ENCODE peak calls at places on chromosome 9, in seven cellular contexts. W is MM.1S, E is GM23248, I is HCT116, A is neural progenitor cell, O is SK-N-SH, G is PC-3. U is an unnamed sample.

GRCh38 chr9:4548796-4549725 is 58.8 kb downstream of the SLC1A1 start:
- DNase-seq in A (peak; percentile 76), I (no peak), O (peak; percentile 16), W (no peak), E (peak; percentile 39), G (peak; percentile 45), U (peak; percentile 6)

GRCh38 chr9:111731916-111732315 is 62.8 kb downstream of the SHOC1 start:
- DNase-seq in W (no peak), E (peak; percentile 47), O (no peak), I (no peak), G (peak; percentile 45), A (no peak), U (no peak)

GRCh38 chr9:93246111-93246510 is 62.2 kb downstream of the WNK2 start:
- DNase-seq in G (no peak), O (no peak), I (no peak), A (no peak), E (no peak), W (no peak), U (no peak)

GRCh38 chr9:13269589-13270452 is 9.7 kb downstream of the MPDZ start:
- DNase-seq in O (no peak), I (no peak), W (no peak), G (no peak), A (no peak), E (no peak), U (no peak)

GRCh38 chr9:104386425-104387069 is 117.5 kb upstream of the OR13F1 start:
- DNase-seq in E (peak; percentile 65), I (peak; percentile 22), O (peak; percentile 41), A (peak; percentile 54), G (peak; percentile 43), W (peak; percentile 24), U (peak; percentile 30)

GRCh38 chr9:34987160-34988040 is 2.1 kb upstream of the DNAJB5 start:
- DNase-seq in W (no peak), O (no peak), I (no peak), A (no peak), G (no peak), E (peak; percentile 61), U (no peak)

GRCh38 chr9:106928350-106928749 is 65.4 kb downstream of the ZNF462 start:
- DNase-seq in I (no peak), W (no peak), O (no peak), E (no peak), G (no peak), A (no peak), U (no peak)

GRCh38 chr9:75667155-75667554 is 223.3 kb upstream of the PCSK5 start:
- DNase-seq in G (no peak), A (no peak), I (no peak), O (no peak), W (no peak), E (no peak), U (no peak)

GRCh38 chr9:25678147-25678666 is at the start of gene TUSC1:
- DNase-seq in I (no peak), W (peak; percentile 52), G (peak; percentile 72), O (peak; percentile 92), A (peak; percentile 69), E (peak; percentile 94), U (no peak)

GRCh38 chr9:16105576-16105975 is 552.7 kb downstream of the CCDC171 start:
- DNase-seq in E (no peak), G (no peak), O (no peak), W (no peak), I (no peak), A (no peak), U (no peak)

GRCh38 chr9:119349548-119349947 is 19.7 kb downstream of the BRINP1 start:
- DNase-seq in A (peak; percentile 75), E (no peak), O (no peak), G (no peak), I (no peak), W (no peak), U (no peak)

GRCh38 chr9:81716409-81716808 is 27.1 kb upstream of the TLE1 start:
- DNase-seq in A (no peak), W (no peak), I (no peak), O (no peak), E (peak; percentile 32), G (peak; percentile 49), U (no peak)

GRCh38 chr9:85212887-85213286 is 528.9 kb downstream of the AGTPBP1 start:
- DNase-seq in A (no peak), I (peak; percentile 80), W (no peak), O (no peak), E (peak; percentile 87), G (no peak), U (no peak)

GRCh38 chr9:114070188-114071103 is 7.7 kb downstream of the AMBP start:
- DNase-seq in I (no peak), O (no peak), W (no peak), A (no peak), G (no peak), E (no peak), U (no peak)

GRCh38 chr9:131029574-131029952 is 20.6 kb downstream of the LAMC3 start:
- DNase-seq in G (no peak), O (no peak), E (no peak), I (no peak), W (no peak), A (no peak), U (no peak)

GRCh38 chr9:78858266-78858665 is 561.3 kb downstream of the PSAT1 start:
- DNase-seq in I (no peak), A (no peak), O (peak; percentile 6), E (no peak), G (no peak), W (no peak), U (no peak)

GRCh38 chr9:77876091-77876490 is 155.5 kb downstream of the GNAQ start:
- DNase-seq in G (no peak), O (peak; percentile 43), E (peak; percentile 32), I (no peak), A (peak; percentile 11), W (no peak), U (no peak)

GRCh38 chr9:88046542-88046941 is 72.2 kb upstream of the CDK20 start:
- DNase-seq in W (no peak), I (no peak), A (no peak), G (no peak), O (no peak), E (no peak), U (no peak)

GRCh38 chr9:130998596-130999264 is 10.2 kb upstream of the LAMC3 start:
- DNase-seq in G (no peak), O (peak; percentile 40), E (peak; percentile 30), W (no peak), A (no peak), I (no peak), U (no peak)

GRCh38 chr9:80811003-80811402 is 878.3 kb downstream of the TLE1 start:
- DNase-seq in W (no peak), I (no peak), E (no peak), O (no peak), A (no peak), G (peak; percentile 33), U (no peak)

GRCh38 chr9:38413283-38413682 is 11.0 kb downstream of the IGFBPL1 start:
- DNase-seq in O (no peak), G (no peak), W (no peak), E (no peak), A (no peak), I (no peak), U (no peak)

GRCh38 chr9:129401623-129402340 is 219.1 kb downstream of the C9orf50 start:
- DNase-seq in G (no peak), A (no peak), O (no peak), E (no peak), I (no peak), W (no peak), U (no peak)

GRCh38 chr9:101463397-101463796 is 27.8 kb upstream of the ALDOB start:
- DNase-seq in G (peak; percentile 4), A (no peak), I (no peak), O (no peak), W (no peak), E (peak; percentile 66), U (no peak)

GRCh38 chr9:101350285-101350684 is 34.5 kb downstream of the BAAT start:
- DNase-seq in W (no peak), O (no peak), I (no peak), E (no peak), A (no peak), G (no peak), U (no peak)

GRCh38 chr9:100575765-100576368 is 2.0 kb upstream of the CAVIN4 start:
- DNase-seq in E (peak; percentile 81), A (no peak), W (no peak), O (no peak), G (peak; percentile 68), I (no peak), U (no peak)

DNA sequence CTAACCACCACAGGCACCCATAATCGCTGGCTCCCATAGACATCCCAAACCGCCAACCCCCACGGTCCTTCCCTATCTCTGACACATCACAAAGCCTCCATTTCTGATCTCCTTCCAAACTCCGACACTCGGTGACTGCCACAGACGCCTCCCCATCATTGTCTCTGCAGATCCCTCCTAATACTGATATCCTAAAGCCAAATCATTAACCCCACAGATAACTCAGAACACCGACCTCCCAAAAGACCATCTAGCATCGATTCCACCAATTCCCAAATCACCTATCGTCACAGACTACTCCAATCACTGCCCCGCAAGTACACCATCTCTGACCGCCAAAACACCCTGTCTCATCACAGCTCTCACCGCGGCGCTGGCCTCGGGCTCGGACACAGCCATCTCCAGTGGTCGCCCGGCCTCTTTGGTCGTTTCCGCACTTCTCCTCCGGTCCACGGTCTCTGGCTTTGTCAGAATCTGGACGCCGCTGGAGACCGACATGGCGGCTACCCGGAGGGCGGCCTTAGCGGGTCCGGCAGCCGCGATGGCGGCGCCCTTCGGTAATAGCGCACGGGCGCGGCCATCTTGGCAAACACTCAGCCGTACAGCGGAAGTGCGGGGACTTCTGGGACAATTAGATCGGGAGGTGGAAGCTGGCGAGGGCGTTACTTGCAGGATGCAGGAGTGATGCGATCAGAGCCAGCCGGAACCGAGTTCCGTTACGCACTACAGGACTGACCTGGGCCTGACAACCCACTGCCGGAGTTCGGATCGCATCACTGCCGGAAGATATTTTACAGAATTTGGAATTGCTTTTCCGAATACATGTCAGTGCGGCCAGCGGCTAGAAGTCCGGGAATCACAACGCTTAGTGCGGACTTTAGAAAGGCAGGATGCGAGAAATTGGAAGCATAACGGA is at the start of gene ZFP37:
- DNase-seq in A (peak; percentile 95), E (peak; percentile 98), W (peak; percentile 71), O (peak; percentile 93), G (no peak), I (peak; percentile 72), U (peak; percentile 87)
- H3K9me3 ChIP-seq in A (peaks cover 12% of the 10 kb centered on the region), E (no peaks in the 10 kb centered on the region), W (no peaks in the 10 kb centered on the region), O (no peaks in the 10 kb centered on the region), G (peaks cover 3% of the 10 kb centered on the region), I (peaks cover 7% of the 10 kb centered on the region), U (peaks cover 11% of the 10 kb centered on the region)

GRCh38 chr9:133786936-133787748 is 49.0 kb upstream of the SARDH start:
- DNase-seq in E (no peak), A (no peak), I (no peak), O (no peak), W (no peak), G (no peak), U (no peak)
- TF ChIP-seq EZH2phosphoT487 in E (no peak), A (no peak), I (no peak), O (no peak), W (no peak), G (no peak), U (no peak)

GRCh38 chr9:135914921-135915320 is 7.6 kb upstream of the CAMSAP1 start:
- DNase-seq in E (peak; percentile 14), W (no peak), O (no peak), A (no peak), G (peak; percentile 3), I (no peak), U (no peak)
- H3K9me3 ChIP-seq in E (peaks cover 3% of the 10 kb centered on the region), W (no peaks in the 10 kb centered on the region), O (peaks cover 13% of the 10 kb centered on the region), A (peaks cover 41% of the 10 kb centered on the region), G (no peaks in the 10 kb centered on the region), I (peaks cover 8% of the 10 kb centered on the region), U (peaks cover 27% of the 10 kb centered on the region)

GRCh38 chr9:121324755-121325154 is 45.3 kb downstream of the STOM start:
- DNase-seq in W (no peak), E (no peak), O (no peak), I (no peak), A (no peak), G (no peak), U (no peak)
- TF ChIP-seq EZH2phosphoT487 in W (no peak), E (no peak), O (no peak), I (no peak), A (no peak), G (no peak), U (no peak)

U was measured in OCI-LY7.